ENCODE peak calls at places on chromosomes 6 and 20, in five cellular contexts. B is CD4-positive, alpha-beta T cell; I is IMR-90; U is fibroblast of the aortic adventitia; P is GM12865. W is an unnamed sample.

GRCh38 chr6:41846666-41847237 is 48.4 kb downstream of the USP49 start:
- DNase-seq in B (peak), I (peak), U (peak), P (peak), W (peak)

GRCh38 chr6:112216699-112217551 is 37.4 kb downstream of the LAMA4 start:
- DNase-seq in B (no peak), I (peak), U (peak), P (no peak), W (no peak)

GRCh38 chr6:21554286-21554685 is 39.3 kb upstream of the SOX4 start:
- DNase-seq in B (no peak), I (no peak), U (no peak), P (no peak), W (no peak)

GRCh38 chr6:161137839-161138544 is 135.9 kb downstream of the AGPAT4 start:
- DNase-seq in B (no peak), I (peak), U (no peak), P (no peak), W (no peak)

GRCh38 chr6:142300758-142301251 is 1.0 kb upstream of the ADGRG6 start:
- DNase-seq in B (no peak), I (peak), U (peak), P (no peak), W (no peak)

GRCh38 chr20:47665221-47665991 is 119.9 kb downstream of the SULF2 start:
- DNase-seq in B (no peak), I (no peak), U (no peak), P (no peak), W (no peak)

GRCh38 chr20:58991720-58992119 is 10.7 kb downstream of the NELFCD start:
- DNase-seq in B (no peak), I (peak), U (no peak), P (no peak), W (no peak)

GRCh38 chr6:167113935-167114910 is 8.7 kb upstream of the CCR6 start:
- DNase-seq in B (peak), I (no peak), U (no peak), P (peak), W (no peak)

GRCh38 chr20:24892931-24893330 is 56.1 kb upstream of the CST7 start:
- DNase-seq in B (no peak), I (no peak), U (no peak), P (no peak), W (no peak)

GRCh38 chr6:117483004-117483644 is 650 bp downstream of the DCBLD1 start:
- DNase-seq in B (no peak), I (peak), U (no peak), P (peak), W (no peak)

GRCh38 chr20:17882834-17883591 is 85.6 kb downstream of the SNX5 start:
- DNase-seq in B (no peak), I (no peak), U (no peak), P (no peak), W (no peak)

GRCh38 chr6:113055998-113056397 is 708.9 kb downstream of the RFPL4B start:
- DNase-seq in B (no peak), I (no peak), U (no peak), P (no peak), W (no peak)

GRCh38 chr6:17957488-17957887 is 29.9 kb downstream of the KIF13A start:
- DNase-seq in B (no peak), I (peak), U (no peak), P (peak), W (no peak)

GRCh38 chr20:61441537-61441936 is 189.5 kb downstream of the CDH4 start:
- DNase-seq in B (no peak), I (no peak), U (no peak), P (no peak), W (no peak)

GRCh38 chr20:17967595-17968365 is 814 bp downstream of the SNX5 start:
- DNase-seq in B (no peak), I (peak), U (peak), P (no peak), W (no peak)

DNA sequence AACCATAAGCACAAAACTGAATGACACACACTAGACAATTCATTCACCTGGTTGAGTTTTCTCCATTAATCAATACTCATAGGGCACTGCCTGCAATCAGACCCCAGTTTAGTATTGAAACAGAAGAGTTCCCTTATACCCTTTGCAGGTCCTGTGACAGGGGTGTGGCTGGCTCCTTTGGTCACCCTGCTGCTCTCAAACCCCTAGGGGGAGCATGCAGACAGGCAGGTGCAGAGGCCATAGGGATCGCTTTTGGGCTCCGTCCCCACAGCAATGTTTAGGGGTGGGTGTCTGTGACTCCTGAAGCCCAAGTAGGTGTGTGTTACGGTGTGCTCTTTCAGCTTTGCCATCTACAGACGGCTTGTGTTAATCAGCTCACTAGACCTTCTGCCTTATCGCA is 210.4 kb downstream of the CENPW start:
- DNase-seq in B (no peak), I (no peak), U (no peak), P (peak), W (no peak)
- TF ChIP-seq CTCF in B (no peak), I (no peak), U (no peak), P (peak), W (no peak)

DNA sequence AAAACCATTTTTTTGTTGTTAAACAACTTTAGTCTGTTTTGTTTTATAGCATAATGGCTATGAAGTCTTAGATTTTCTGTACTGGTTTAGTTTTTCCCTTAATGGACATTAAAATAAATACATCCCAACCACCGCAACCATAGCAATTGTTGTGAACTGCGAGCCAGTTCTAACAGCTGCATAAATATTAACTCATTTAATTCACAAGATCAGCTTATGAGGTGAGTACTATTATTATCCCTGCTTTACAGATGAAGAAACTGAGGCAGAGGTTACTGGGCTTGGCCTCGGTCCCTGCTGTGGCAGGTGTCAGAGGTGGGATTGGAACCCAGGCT is 23.1 kb downstream of the MOCS3 start:
- DNase-seq in B (no peak), I (no peak), U (no peak), P (no peak), W (no peak)
- TF ChIP-seq CTCF in B (peak), I (no peak), U (no peak), P (no peak), W (no peak)

GRCh38 chr6:108796875-108797274 is 51.3 kb upstream of the ARMC2 start:
- DNase-seq in B (no peak), I (peak), U (no peak), P (no peak), W (no peak)

GRCh38 chr6:108793449-108794134 is 54.6 kb upstream of the ARMC2 start:
- DNase-seq in B (no peak), I (no peak), U (no peak), P (no peak), W (no peak)

GRCh38 chr6:108795122-108795521 is 53.1 kb upstream of the ARMC2 start:
- DNase-seq in B (no peak), I (no peak), U (no peak), P (no peak), W (no peak)

GRCh38 chr6:108797951-108798671 is 50.1 kb upstream of the ARMC2 start:
- DNase-seq in B (no peak), I (peak), U (no peak), P (no peak), W (no peak)

GRCh38 chr6:108795814-108796213 is 52.4 kb upstream of the ARMC2 start:
- DNase-seq in B (no peak), I (no peak), U (no peak), P (no peak), W (no peak)
- TF ChIP-seq CTCF in B (no peak), I (no peak), U (no peak), P (no peak), W (no peak)

DNA sequence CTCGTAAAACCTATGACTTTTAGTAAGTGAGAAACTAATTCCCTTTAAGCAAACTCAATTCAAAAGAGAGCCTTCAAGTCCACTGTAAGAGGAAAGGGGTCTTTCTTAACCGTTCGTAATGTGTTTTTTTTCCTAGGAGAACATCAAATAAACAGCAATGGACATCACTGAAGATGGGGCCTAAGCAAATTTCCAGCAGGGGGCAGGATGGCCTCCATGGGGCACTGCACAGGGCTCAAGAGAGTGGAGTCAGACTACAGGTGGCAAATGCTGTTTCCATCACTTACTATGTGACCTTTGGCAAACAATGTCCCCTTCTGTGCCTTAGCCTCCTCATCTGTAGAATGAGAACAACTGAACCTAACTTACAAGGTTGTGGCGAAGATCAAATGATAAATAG is 88.7 kb downstream of the ARHGAP18 start:
- DNase-seq in B (no peak), I (no peak), U (no peak), P (peak), W (peak)
- TF ChIP-seq CTCF in B (no peak), I (peak), U (peak), P (peak), W (peak)

GRCh38 chr6:37126554-37126906 is 43.4 kb upstream of the PIM1 start:
- DNase-seq in B (no peak), I (no peak), U (no peak), P (no peak), W (no peak)
- TF ChIP-seq CTCF in B (no peak), I (no peak), U (no peak), P (no peak), W (no peak)

GRCh38 chr6:27810768-27811298 is 101.4 kb downstream of the OR2B2 start:
- DNase-seq in B (no peak), I (no peak), U (no peak), P (peak), W (peak)

GRCh38 chr6:27812078-27812804 is 100.0 kb downstream of the OR2B2 start:
- DNase-seq in B (no peak), I (no peak), U (no peak), P (no peak), W (no peak)

GRCh38 chr6:27809067-27809938 is 102.9 kb downstream of the OR2B2 start:
- DNase-seq in B (no peak), I (no peak), U (no peak), P (peak), W (no peak)

GRCh38 chr6:27811383-27811782 is 100.8 kb downstream of the OR2B2 start:
- DNase-seq in B (no peak), I (no peak), U (no peak), P (no peak), W (no peak)

GRCh38 chr6:27809939-27810767 is 102.0 kb downstream of the OR2B2 start:
- DNase-seq in B (peak), I (peak), U (peak), P (peak), W (peak)
- TF ChIP-seq CTCF in B (no peak), I (peak), U (peak), P (no peak), W (peak)

GRCh38 chr20:39376788-39377187 is 414.6 kb downstream of the DHX35 start:
- DNase-seq in B (no peak), I (no peak), U (no peak), P (no peak), W (no peak)

GRCh38 chr20:39381598-39381997 is 419.5 kb downstream of the DHX35 start:
- DNase-seq in B (no peak), I (no peak), U (no peak), P (no peak), W (no peak)

DNA sequence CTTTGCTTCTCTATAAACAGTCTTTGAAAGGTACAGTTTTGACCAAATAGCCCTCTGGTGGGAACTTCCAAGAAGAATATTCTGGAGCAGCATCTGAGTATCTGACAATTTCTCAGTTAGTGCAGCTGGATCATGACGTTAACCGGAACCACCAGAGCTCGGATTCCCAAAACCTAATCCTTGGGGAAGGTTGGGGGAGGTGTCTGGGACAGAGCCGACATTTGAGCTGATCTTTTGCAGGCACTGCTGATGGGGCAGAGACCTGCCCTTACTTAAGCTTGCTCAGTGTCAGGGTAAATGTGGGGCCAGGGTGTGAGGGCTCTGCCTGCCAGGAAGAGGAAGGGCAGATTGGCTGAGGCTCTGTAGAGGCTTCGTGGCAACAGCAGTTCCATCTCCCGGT is 416.6 kb downstream of the DHX35 start:
- DNase-seq in B (no peak), I (no peak), U (no peak), P (no peak), W (no peak)
- TF ChIP-seq CTCF in B (no peak), I (no peak), U (no peak), P (no peak), W (no peak)

GRCh38 chr6:135322427-135323201 is 141.5 kb downstream of the MYB start:
- DNase-seq in B (no peak), I (no peak), U (no peak), P (peak), W (peak)

GRCh38 chr6:135324531-135324930 is 143.4 kb downstream of the MYB start:
- DNase-seq in B (no peak), I (no peak), U (no peak), P (no peak), W (no peak)

GRCh38 chr6:135323979-135324378 is 142.9 kb downstream of the MYB start:
- DNase-seq in B (no peak), I (no peak), U (no peak), P (no peak), W (peak)

GRCh38 chr6:135321012-135321621 is 140.0 kb downstream of the MYB start:
- DNase-seq in B (no peak), I (no peak), U (no peak), P (no peak), W (no peak)

GRCh38 chr6:135323202-135323668 is 142.1 kb downstream of the MYB start:
- DNase-seq in B (no peak), I (no peak), U (no peak), P (peak), W (peak)
- TF ChIP-seq CTCF in B (no peak), I (no peak), U (no peak), P (no peak), W (no peak)

GRCh38 chr6:95352064-95352463 is 225.3 kb upstream of the MANEA start:
- DNase-seq in B (no peak), I (no peak), U (no peak), P (no peak), W (no peak)
- TF ChIP-seq CTCF in B (no peak), I (peak), U (no peak), P (no peak), W (no peak)